ENCODE peak calls at places on chromosomes 12 and 14, in six cellular contexts. One of them, this sample, is unnamed.

GRCh38 chr14:21675566-21675965 is 1.9 kb upstream of the OR4E1 start:
- DNase-seq in A549: no peak
- DNase-seq in endothelial cell of umbilical vein: no peak
- DNase-seq in HepG2: no peak
- DNase-seq in GM12878: no peak
- DNase-seq in K562: no peak
- DNase-seq in this sample: no peak

GRCh38 chr12:106774808-106775524 is 484 bp downstream of the RIC8B start:
- DNase-seq in A549: no peak
- DNase-seq in endothelial cell of umbilical vein: peak; percentile 16
- DNase-seq in HepG2: no peak
- DNase-seq in GM12878: no peak
- DNase-seq in K562: no peak
- DNase-seq in this sample: no peak

GRCh38 chr14:61527325-61528100 is 167.8 kb upstream of the HIF1A start:
- DNase-seq in A549: peak; percentile 50
- DNase-seq in endothelial cell of umbilical vein: peak; percentile 71
- DNase-seq in HepG2: peak; percentile 30
- DNase-seq in GM12878: no peak
- DNase-seq in K562: peak; percentile 20
- DNase-seq in this sample: peak; percentile 33

GRCh38 chr14:105846312-105846711 is 319.9 kb downstream of the TMEM121 start:
- DNase-seq in A549: no peak
- DNase-seq in endothelial cell of umbilical vein: no peak
- DNase-seq in HepG2: no peak
- DNase-seq in GM12878: no peak
- DNase-seq in K562: no peak
- DNase-seq in this sample: no peak

GRCh38 chr14:73731111-73731510 is 16.9 kb upstream of the PNMA1 start:
- DNase-seq in A549: no peak
- DNase-seq in endothelial cell of umbilical vein: no peak
- DNase-seq in HepG2: no peak
- DNase-seq in GM12878: no peak
- DNase-seq in K562: no peak
- DNase-seq in this sample: no peak

GRCh38 chr14:25009891-25010290 is 40.1 kb downstream of the STXBP6 start:
- DNase-seq in A549: no peak
- DNase-seq in endothelial cell of umbilical vein: no peak
- DNase-seq in HepG2: peak; percentile 70
- DNase-seq in GM12878: no peak
- DNase-seq in K562: no peak
- DNase-seq in this sample: no peak

GRCh38 chr12:108840605-108841328 is 16.6 kb downstream of the SSH1 start:
- DNase-seq in A549: no peak
- DNase-seq in endothelial cell of umbilical vein: no peak
- DNase-seq in HepG2: no peak
- DNase-seq in GM12878: no peak
- DNase-seq in K562: no peak
- DNase-seq in this sample: peak; percentile 44

GRCh38 chr12:20403230-20403629 is 34.9 kb downstream of the PDE3A start:
- DNase-seq in A549: no peak
- DNase-seq in endothelial cell of umbilical vein: no peak
- DNase-seq in HepG2: no peak
- DNase-seq in GM12878: no peak
- DNase-seq in K562: no peak
- DNase-seq in this sample: peak; percentile 55

GRCh38 chr12:103560604-103561101 is 26.4 kb upstream of the STAB2 start:
- DNase-seq in A549: peak; percentile 89
- DNase-seq in endothelial cell of umbilical vein: peak; percentile 18
- DNase-seq in HepG2: peak; percentile 72
- DNase-seq in GM12878: no peak
- DNase-seq in K562: no peak
- DNase-seq in this sample: peak; percentile 9

GRCh38 chr12:114912811-114913210 is 228.8 kb upstream of the TBX3 start:
- DNase-seq in A549: no peak
- DNase-seq in endothelial cell of umbilical vein: no peak
- DNase-seq in HepG2: no peak
- DNase-seq in GM12878: no peak
- DNase-seq in K562: no peak
- DNase-seq in this sample: no peak

GRCh38 chr12:79406993-79407392 is 283.8 kb downstream of the PAWR start:
- DNase-seq in A549: no peak
- DNase-seq in endothelial cell of umbilical vein: no peak
- DNase-seq in HepG2: no peak
- DNase-seq in GM12878: no peak
- DNase-seq in K562: no peak
- DNase-seq in this sample: no peak

GRCh38 chr14:90658541-90658967 is 157.7 kb downstream of the TTC7B start:
- DNase-seq in A549: no peak
- DNase-seq in endothelial cell of umbilical vein: no peak
- DNase-seq in HepG2: no peak
- DNase-seq in GM12878: no peak
- DNase-seq in K562: peak; percentile 52
- DNase-seq in this sample: peak; percentile 79

GRCh38 chr12:86006727-86007126 is 132.6 kb downstream of the NTS start:
- DNase-seq in A549: no peak
- DNase-seq in endothelial cell of umbilical vein: peak; percentile 60
- DNase-seq in HepG2: no peak
- DNase-seq in GM12878: no peak
- DNase-seq in K562: no peak
- DNase-seq in this sample: no peak

GRCh38 chr14:77197988-77198387 is 16.4 kb downstream of the TMEM63C start:
- DNase-seq in A549: no peak
- DNase-seq in endothelial cell of umbilical vein: no peak
- DNase-seq in HepG2: no peak
- DNase-seq in GM12878: no peak
- DNase-seq in K562: no peak
- DNase-seq in this sample: no peak

GRCh38 chr12:20369164-20370000 is 1.0 kb downstream of the PDE3A start:
- DNase-seq in A549: peak; percentile 21
- DNase-seq in endothelial cell of umbilical vein: peak; percentile 85
- DNase-seq in HepG2: no peak
- DNase-seq in GM12878: no peak
- DNase-seq in K562: no peak
- DNase-seq in this sample: peak; percentile 85

GRCh38 chr14:23712287-23712686 is 76.1 kb downstream of the DHRS2 start:
- DNase-seq in A549: no peak
- DNase-seq in endothelial cell of umbilical vein: no peak
- DNase-seq in HepG2: no peak
- DNase-seq in GM12878: no peak
- DNase-seq in K562: no peak
- DNase-seq in this sample: no peak

GRCh38 chr12:131120831-131121271 is 167.1 kb downstream of the ADGRD1 start:
- DNase-seq in A549: no peak
- DNase-seq in endothelial cell of umbilical vein: no peak
- DNase-seq in HepG2: no peak
- DNase-seq in GM12878: no peak
- DNase-seq in K562: no peak
- DNase-seq in this sample: no peak

GRCh38 chr14:90732723-90733122 is 83.5 kb downstream of the TTC7B start:
- DNase-seq in A549: no peak
- DNase-seq in endothelial cell of umbilical vein: no peak
- DNase-seq in HepG2: no peak
- DNase-seq in GM12878: no peak
- DNase-seq in K562: no peak
- DNase-seq in this sample: no peak

GRCh38 chr12:92068441-92068840 is 77.2 kb downstream of the BTG1 start:
- DNase-seq in A549: no peak
- DNase-seq in endothelial cell of umbilical vein: no peak
- DNase-seq in HepG2: peak; percentile 58
- DNase-seq in GM12878: no peak
- DNase-seq in K562: no peak
- DNase-seq in this sample: peak; percentile 62

GRCh38 chr12:31491819-31492598 is 98.9 kb downstream of the DENND5B start:
- DNase-seq in A549: peak; percentile 29
- DNase-seq in endothelial cell of umbilical vein: peak; percentile 94
- DNase-seq in HepG2: peak; percentile 31
- DNase-seq in GM12878: no peak
- DNase-seq in K562: no peak
- DNase-seq in this sample: no peak

GRCh38 chr12:79420146-79420618 is 270.6 kb downstream of the PAWR start:
- DNase-seq in A549: peak; percentile 38
- DNase-seq in endothelial cell of umbilical vein: peak; percentile 93
- DNase-seq in HepG2: peak; percentile 73
- DNase-seq in GM12878: no peak
- DNase-seq in K562: no peak
- DNase-seq in this sample: peak; percentile 12

GRCh38 chr14:68756734-68757133 is 36.1 kb downstream of the ZFP36L1 start:
- DNase-seq in A549: no peak
- DNase-seq in endothelial cell of umbilical vein: no peak
- DNase-seq in HepG2: peak; percentile 40
- DNase-seq in GM12878: no peak
- DNase-seq in K562: no peak
- DNase-seq in this sample: no peak

GRCh38 chr12:67043771-67044170 is 225.4 kb upstream of the CAND1 start:
- DNase-seq in A549: no peak
- DNase-seq in endothelial cell of umbilical vein: no peak
- DNase-seq in HepG2: no peak
- DNase-seq in GM12878: no peak
- DNase-seq in K562: no peak
- DNase-seq in this sample: no peak

GRCh38 chr12:113896194-113896593 is 69.9 kb downstream of the RBM19 start:
- DNase-seq in A549: no peak
- DNase-seq in endothelial cell of umbilical vein: no peak
- DNase-seq in HepG2: no peak
- DNase-seq in GM12878: no peak
- DNase-seq in K562: no peak
- DNase-seq in this sample: no peak

GRCh38 chr12:12946686-12947355 is 5.1 kb downstream of the GPRC5D start:
- DNase-seq in A549: no peak
- DNase-seq in endothelial cell of umbilical vein: no peak
- DNase-seq in HepG2: peak; percentile 89
- DNase-seq in GM12878: no peak
- DNase-seq in K562: no peak
- DNase-seq in this sample: no peak

GRCh38 chr14:64688801-64689200 is 15.4 kb upstream of the PLEKHG3 start:
- DNase-seq in A549: no peak
- DNase-seq in endothelial cell of umbilical vein: no peak
- DNase-seq in HepG2: no peak
- DNase-seq in GM12878: no peak
- DNase-seq in K562: no peak
- DNase-seq in this sample: no peak
- TF ChIP-seq MYC in A549: no peak
- TF ChIP-seq MYC in endothelial cell of umbilical vein: no peak
- TF ChIP-seq MYC in HepG2: no peak
- TF ChIP-seq MYC in GM12878: no peak
- TF ChIP-seq MYC in K562: no peak
- TF ChIP-seq MYC in this sample: no peak

GRCh38 chr14:50964683-50965390 is 20.6 kb upstream of the PYGL start:
- DNase-seq in A549: peak; percentile 11
- DNase-seq in endothelial cell of umbilical vein: peak; percentile 96
- DNase-seq in HepG2: peak; percentile 45
- DNase-seq in GM12878: no peak
- DNase-seq in K562: no peak
- DNase-seq in this sample: no peak
- TF ChIP-seq MAX in A549: peak; percentile 20
- TF ChIP-seq MAX in endothelial cell of umbilical vein: no peak
- TF ChIP-seq MAX in HepG2: no peak
- TF ChIP-seq MAX in GM12878: no peak
- TF ChIP-seq MAX in K562: no peak
- TF ChIP-seq MAX in this sample: no peak

GRCh38 chr14:102020058-102020971 is 55.9 kb downstream of the DYNC1H1 start:
- DNase-seq in A549: no peak
- DNase-seq in endothelial cell of umbilical vein: no peak
- DNase-seq in HepG2: no peak
- DNase-seq in GM12878: no peak
- DNase-seq in K562: no peak
- DNase-seq in this sample: no peak
- TF ChIP-seq MYC in A549: no peak
- TF ChIP-seq MYC in endothelial cell of umbilical vein: no peak
- TF ChIP-seq MYC in HepG2: no peak
- TF ChIP-seq MYC in GM12878: no peak
- TF ChIP-seq MYC in K562: no peak
- TF ChIP-seq MYC in this sample: no peak

GRCh38 chr12:76029982-76030377 is 1.6 kb downstream of the PHLDA1 start:
- DNase-seq in A549: no peak
- DNase-seq in endothelial cell of umbilical vein: peak; percentile 59
- DNase-seq in HepG2: no peak
- DNase-seq in GM12878: no peak
- DNase-seq in K562: no peak
- DNase-seq in this sample: peak; percentile 67
- TF ChIP-seq MAX in A549: no peak
- TF ChIP-seq MAX in endothelial cell of umbilical vein: no peak
- TF ChIP-seq MAX in HepG2: peak; percentile 19
- TF ChIP-seq MAX in GM12878: no peak
- TF ChIP-seq MAX in K562: no peak
- TF ChIP-seq MAX in this sample: no peak

GRCh38 chr14:71532349-71532748 is 399.9 kb upstream of the RGS6 start:
- DNase-seq in A549: no peak
- DNase-seq in endothelial cell of umbilical vein: no peak
- DNase-seq in HepG2: no peak
- DNase-seq in GM12878: no peak
- DNase-seq in K562: no peak
- DNase-seq in this sample: no peak
- TF ChIP-seq MYC in A549: no peak
- TF ChIP-seq MYC in endothelial cell of umbilical vein: no peak
- TF ChIP-seq MYC in HepG2: no peak
- TF ChIP-seq MYC in GM12878: no peak
- TF ChIP-seq MYC in K562: no peak
- TF ChIP-seq MYC in this sample: no peak

DNA sequence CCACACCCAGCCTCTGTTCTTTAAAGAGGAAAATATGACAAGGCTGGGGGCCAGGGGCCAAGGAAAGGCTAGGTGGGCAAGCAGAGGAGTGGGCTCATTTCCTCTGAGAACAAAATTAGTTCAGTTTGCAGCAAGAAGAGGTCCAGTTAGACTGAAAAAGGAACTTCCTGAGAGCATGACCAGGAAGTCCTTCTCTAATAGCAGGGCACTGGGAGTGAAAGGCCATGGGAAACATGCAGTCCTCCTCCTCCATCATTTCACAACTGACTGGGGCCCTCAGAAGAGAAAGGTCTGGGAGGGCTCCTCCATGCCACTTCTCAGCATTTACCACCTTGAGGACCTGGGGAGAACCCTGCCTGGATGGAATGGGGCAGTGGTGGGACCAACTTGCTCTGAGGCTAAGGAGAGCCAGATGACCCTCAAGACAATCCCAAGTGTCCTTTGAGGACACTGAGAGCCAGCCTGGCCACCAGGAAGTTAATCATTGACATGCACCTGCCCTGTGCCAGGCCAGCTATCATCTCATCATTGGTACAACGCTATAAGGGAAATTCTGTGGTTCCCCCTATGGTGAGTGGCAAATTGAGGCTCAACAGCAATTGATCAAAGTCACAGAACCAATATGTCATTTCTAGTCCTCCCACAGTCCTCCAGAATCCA is 2.0 kb downstream of the AQP2 start:
- DNase-seq in A549: no peak
- DNase-seq in endothelial cell of umbilical vein: no peak
- DNase-seq in HepG2: no peak
- DNase-seq in GM12878: no peak
- DNase-seq in K562: no peak
- DNase-seq in this sample: peak; percentile 62
- TF ChIP-seq MAX in A549: no peak
- TF ChIP-seq MAX in endothelial cell of umbilical vein: no peak
- TF ChIP-seq MAX in HepG2: no peak
- TF ChIP-seq MAX in GM12878: no peak
- TF ChIP-seq MAX in K562: no peak
- TF ChIP-seq MAX in this sample: no peak

GRCh38 chr12:7221486-7221885 is 32.0 kb downstream of the PEX5 start:
- DNase-seq in A549: no peak
- DNase-seq in endothelial cell of umbilical vein: no peak
- DNase-seq in HepG2: no peak
- DNase-seq in GM12878: no peak
- DNase-seq in K562: no peak
- DNase-seq in this sample: no peak

GRCh38 chr12:7217475-7218069 is 28.1 kb downstream of the PEX5 start:
- DNase-seq in A549: no peak
- DNase-seq in endothelial cell of umbilical vein: no peak
- DNase-seq in HepG2: no peak
- DNase-seq in GM12878: no peak
- DNase-seq in K562: no peak
- DNase-seq in this sample: no peak

GRCh38 chr12:7219599-7220243 is 30.2 kb downstream of the PEX5 start:
- DNase-seq in A549: peak; percentile 47
- DNase-seq in endothelial cell of umbilical vein: peak; percentile 71
- DNase-seq in HepG2: peak; percentile 63
- DNase-seq in GM12878: peak; percentile 19
- DNase-seq in K562: peak; percentile 53
- DNase-seq in this sample: peak; percentile 75
- TF ChIP-seq MYC in A549: no peak
- TF ChIP-seq MYC in endothelial cell of umbilical vein: no peak
- TF ChIP-seq MYC in HepG2: no peak
- TF ChIP-seq MYC in GM12878: no peak
- TF ChIP-seq MYC in K562: no peak
- TF ChIP-seq MYC in this sample: no peak

This sample was measured in NB4.